ENCODE peak calls at places on chromosomes 12 and 14, in seven cellular contexts. L is GM12892; O is activated effector memory CD4-positive, alpha-beta T cell treated with Interleukin-2 at 50 U/mL for 16 hours; M is tibial nerve; J is AG10803; X is nucleus accumbens; W is esophagus muscularis mucosa. E is an unnamed sample.

GRCh38 chr12:3704512-3705348 is 48.2 kb downstream of the CRACR2A start:
- DNase-seq in L (no peak), O (no peak), M (no peak), J (peak), X (no peak), W (no peak), E (no peak)

GRCh38 chr14:73176673-73177072 is 40.4 kb downstream of the PSEN1 start:
- DNase-seq in L (no peak), O (no peak), M (no peak), J (no peak), X (no peak), W (no peak), E (no peak)

GRCh38 chr12:64665506-64665905 is 55.2 kb downstream of the RASSF3 start:
- DNase-seq in L (no peak), O (no peak), M (no peak), J (no peak), X (no peak), W (no peak), E (no peak)

GRCh38 chr14:86798330-86798729 is 1194.7 kb downstream of the GALC start:
- DNase-seq in L (no peak), O (no peak), M (no peak), J (peak), X (no peak), W (no peak), E (no peak)

GRCh38 chr12:18926188-18926587 is 188.3 kb downstream of the CAPZA3 start:
- DNase-seq in L (no peak), O (no peak), M (no peak), J (no peak), X (no peak), W (no peak), E (no peak)

GRCh38 chr12:112852810-112853209 is 54.0 kb upstream of the OAS1 start:
- DNase-seq in L (no peak), O (no peak), M (no peak), J (no peak), X (no peak), W (no peak), E (no peak)

GRCh38 chr12:90770861-90771260 is 184.1 kb downstream of the CCER1 start:
- DNase-seq in L (no peak), O (no peak), M (no peak), J (no peak), X (no peak), W (no peak), E (no peak)

GRCh38 chr12:51901881-51902280 is 5.4 kb upstream of the ACVRL1 start:
- DNase-seq in L (no peak), O (no peak), M (no peak), J (no peak), X (no peak), W (no peak), E (no peak)

GRCh38 chr14:33788116-33788515 is 162.8 kb downstream of the EGLN3 start:
- DNase-seq in L (no peak), O (no peak), M (no peak), J (no peak), X (no peak), W (no peak), E (no peak)

GRCh38 chr14:73780391-73780790 is 66.2 kb upstream of the PNMA1 start:
- DNase-seq in L (no peak), O (no peak), M (no peak), J (no peak), X (no peak), W (no peak), E (no peak)

GRCh38 chr12:51238037-51238509 is 553 bp upstream of the DAZAP2 start:
- DNase-seq in L (no peak), O (no peak), M (no peak), J (no peak), X (no peak), W (no peak), E (no peak)